ENCODE peak calls at places on chromosomes 5 and 9, in five cellular contexts. E is H9, K is neural progenitor cell, B is fibroblast of lung, Z is colonic mucosa. C is an unnamed sample. For H3K27me3, the result is how much of the 10 kb centered on the place peaks cover.

GRCh38 chr9:95206143-95206542 is 111.4 kb downstream of the FANCC start:
- DNase-seq in K (no peak), Z (no peak), E (no peak), B (peak), C (peak)

GRCh38 chr5:15926586-15926985 is 253.0 kb downstream of the MARCHF11 start:
- DNase-seq in K (no peak), Z (no peak), B (peak), E (no peak), C (peak)

GRCh38 chr9:128393171-128393761 is 22.1 kb downstream of the URM1 start:
- DNase-seq in B (no peak), K (peak), E (peak), Z (no peak), C (no peak)

GRCh38 chr9:69554945-69555344 is 117.2 kb downstream of the APBA1 start:
- DNase-seq in Z (no peak), B (peak), K (no peak), E (no peak), C (peak)

GRCh38 chr5:157328277-157328912 is 62.5 kb downstream of the CYFIP2 start:
- DNase-seq in Z (peak), E (peak), K (peak), B (peak), C (peak)

GRCh38 chr9:137275203-137275936 is 2.2 kb upstream of the TOR4A start:
- DNase-seq in K (no peak), B (no peak), Z (no peak), E (peak), C (no peak)

GRCh38 chr9:110255417-110256141 is 728 bp downstream of the TXN start:
- DNase-seq in E (peak), Z (peak), B (peak), K (peak), C (peak)

GRCh38 chr9:85941966-85942912 is 1.3 kb downstream of the NAA35 start:
- DNase-seq in K (no peak), Z (peak), B (peak), E (no peak), C (peak)

GRCh38 chr9:114898741-114899140 is 31.6 kb downstream of the TNFSF8 start:
- DNase-seq in E (no peak), K (no peak), Z (peak), B (no peak), C (no peak)

GRCh38 chr5:118987988-118988945 is at the start of gene DTWD2:
- DNase-seq in B (peak), K (peak), Z (peak), E (peak), C (peak)

GRCh38 chr9:114180701-114181582 is 25.6 kb downstream of the COL27A1 start:
- DNase-seq in Z (no peak), B (peak), E (no peak), K (peak), C (peak)

GRCh38 chr9:137664676-137665075 is 45.9 kb downstream of the EHMT1 start:
- DNase-seq in E (no peak), B (no peak), K (peak), Z (peak), C (no peak)

DNA sequence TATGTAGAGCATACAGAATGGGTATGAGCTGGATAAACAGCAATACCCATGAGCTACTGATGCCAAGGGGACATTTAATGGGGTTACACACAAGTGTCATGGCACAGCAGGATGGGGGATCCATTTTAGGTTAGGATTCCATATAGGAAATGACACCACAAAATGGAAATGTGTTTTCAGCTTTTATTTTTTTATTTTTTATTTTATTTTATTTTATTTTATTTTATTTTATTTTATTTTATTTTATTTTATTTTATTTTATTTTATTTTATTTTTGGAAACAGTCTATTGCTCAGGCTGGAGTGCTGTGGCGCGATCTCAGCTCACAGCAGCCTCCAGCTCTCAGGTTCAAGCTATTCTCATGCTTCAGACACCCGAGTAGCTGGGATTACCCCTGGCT is 11.6 kb downstream of the ZNF474 start:
- DNase-seq in Z (no peak), B (no peak), E (no peak), K (no peak), C (no peak)
- H3K27me3 ChIP-seq in Z (under half), B (under half), E (under half), K (under half), C (under half)

GRCh38 chr9:121648172-121648571 is 3.3 kb upstream of the DAB2IP start:
- DNase-seq in Z (no peak), B (no peak), E (no peak), K (no peak), C (no peak)

GRCh38 chr9:121648799-121649198 is 2.6 kb upstream of the DAB2IP start:
- DNase-seq in K (no peak), Z (peak), E (no peak), B (no peak), C (no peak)

GRCh38 chr9:121651014-121651294 is 480 bp upstream of the DAB2IP start:
- DNase-seq in E (no peak), K (no peak), Z (no peak), B (no peak), C (no peak)

GRCh38 chr9:121650220-121651013 is 1.0 kb upstream of the DAB2IP start:
- DNase-seq in K (peak), B (peak), Z (peak), E (peak), C (peak)

DNA sequence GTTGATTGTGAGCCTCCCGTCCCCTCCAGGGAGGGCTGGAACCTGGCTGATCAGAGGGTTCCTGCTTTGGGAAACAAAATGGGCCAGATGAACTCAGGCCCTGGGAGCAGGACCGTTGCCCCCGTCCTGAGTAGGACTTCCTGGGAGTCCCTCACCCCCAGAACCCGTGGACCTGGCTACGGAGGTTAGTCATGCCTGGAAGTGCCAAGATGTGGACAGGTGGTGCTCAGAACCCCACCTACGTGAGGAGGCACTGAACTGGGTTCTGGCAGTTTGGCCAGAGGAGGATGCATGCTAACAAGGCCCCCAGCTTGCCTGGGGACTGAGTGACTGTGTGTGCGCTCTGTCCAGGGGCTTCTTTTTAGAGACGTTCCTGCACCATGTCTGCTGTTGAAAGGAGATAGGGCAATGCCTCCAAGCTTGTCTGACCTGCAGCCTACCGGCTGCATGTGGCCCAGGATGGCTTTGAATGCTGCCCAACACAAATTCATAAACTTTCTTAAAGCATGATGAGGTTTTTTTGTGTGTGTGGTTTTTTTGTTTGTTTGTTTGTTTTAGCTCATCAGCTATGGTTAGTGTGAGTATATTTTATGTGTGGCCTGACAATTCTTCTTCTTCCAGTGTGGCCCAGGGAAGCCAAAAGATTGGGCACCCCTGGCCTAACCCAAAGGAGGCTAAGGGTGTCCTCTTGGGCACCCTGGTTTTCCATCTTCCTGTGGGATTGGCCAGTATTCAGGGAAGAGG is 1.8 kb upstream of the DAB2IP start:
- DNase-seq in B (no peak), Z (no peak), K (no peak), E (no peak), C (no peak)
- H3K9ac ChIP-seq in B (no peak), Z (peak), K (no peak), E (no peak), C (no peak)

GRCh38 chr9:14309403-14309802 is 4.5 kb downstream of the NFIB start:
- DNase-seq in B (peak), E (no peak), Z (no peak), K (no peak), C (no peak)

GRCh38 chr9:14306672-14307646 is 7.0 kb downstream of the NFIB start:
- DNase-seq in E (no peak), B (peak), K (peak), Z (no peak), C (no peak)

GRCh38 chr9:14310247-14310646 is 3.7 kb downstream of the NFIB start:
- DNase-seq in B (no peak), Z (no peak), K (no peak), E (no peak), C (no peak)

GRCh38 chr9:14307989-14308750 is 5.8 kb downstream of the NFIB start:
- DNase-seq in E (no peak), Z (no peak), B (peak), K (no peak), C (no peak)

DNA sequence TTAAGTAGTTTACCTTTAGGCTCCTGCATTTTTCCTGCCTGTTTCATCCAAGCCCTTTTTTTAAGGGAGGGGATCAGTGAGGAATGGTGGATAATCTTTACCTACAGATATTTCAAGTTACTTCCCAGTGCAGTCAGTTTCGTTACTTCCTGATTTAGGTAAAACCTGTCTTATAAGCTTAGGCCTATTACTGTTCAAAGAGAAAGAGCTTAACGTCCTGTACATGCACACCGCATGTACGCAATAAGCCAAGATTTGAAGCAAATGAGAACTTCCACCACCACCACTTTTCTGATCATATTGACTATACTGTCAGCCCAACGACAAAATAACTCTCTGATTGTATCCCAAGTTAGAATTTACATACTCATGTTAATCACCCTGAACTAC is 5.2 kb downstream of the NFIB start:
- DNase-seq in K (no peak), E (no peak), B (peak), Z (no peak), C (no peak)
- H3K27me3 ChIP-seq in K (under half), E (under half), B (under half), Z (under half), C (under half)

GRCh38 chr9:126146254-126147145 is 180.1 kb upstream of the MVB12B start:
- DNase-seq in E (peak), K (peak), B (no peak), Z (peak), C (no peak)
- H3K9ac ChIP-seq in E (no peak), K (no peak), B (no peak), Z (no peak), C (no peak)

DNA sequence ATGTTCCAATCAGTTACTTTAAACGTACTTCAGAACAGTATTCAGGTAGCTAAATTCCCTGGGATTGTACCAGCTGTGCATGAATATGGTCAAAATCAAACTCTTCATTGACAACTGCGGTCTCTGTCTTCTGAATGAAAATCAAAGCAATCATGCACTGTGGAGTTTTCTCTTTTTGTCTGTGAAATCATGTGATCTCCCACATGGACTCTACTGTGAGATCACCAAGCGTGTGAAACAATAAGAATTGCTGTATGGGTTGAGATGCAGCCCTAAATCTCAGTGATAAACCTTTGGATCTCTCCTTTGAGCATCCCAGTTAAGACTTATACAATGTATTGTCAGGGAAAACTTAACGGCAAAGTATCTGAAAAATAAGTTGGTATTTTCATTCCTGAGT is 6.1 kb downstream of the NRG2 start:
- DNase-seq in E (no peak), B (no peak), K (no peak), Z (no peak), C (no peak)
- H3K27me3 ChIP-seq in E (under half), B (under half), K (half or more), Z (under half), C (under half)

GRCh38 chr5:54836959-54837534 is 148.3 kb downstream of the ESM1 start:
- DNase-seq in B (no peak), Z (no peak), E (no peak), K (no peak), C (peak)
- H3K9ac ChIP-seq in B (no peak), Z (no peak), E (no peak), K (no peak), C (no peak)